ENCODE peak calls at places on chromosome 18, in four cellular contexts. W, L, Z and A are unnamed samples.

GRCh38 chr18:23235336-23235735 is 100.1 kb downstream of the CABLES1 start:
- DNase-seq in Z (no peak), L (no peak), W (no peak), A (no peak)

GRCh38 chr18:78971511-78972245 is 7.9 kb upstream of the SALL3 start:
- DNase-seq in W (no peak), Z (no peak), L (no peak), A (no peak)

GRCh38 chr18:45850021-45850420 is 24.5 kb downstream of the SIGLEC15 start:
- DNase-seq in W (peak), L (no peak), Z (no peak), A (peak)

GRCh38 chr18:79916128-79916494 is 35.3 kb downstream of the SLC66A2 start:
- DNase-seq in Z (no peak), W (no peak), L (no peak), A (no peak)

GRCh38 chr18:68447286-68447685 is 267.6 kb downstream of the TMX3 start:
- DNase-seq in Z (no peak), W (no peak), L (no peak), A (no peak)

GRCh38 chr18:66872277-66872676 is 268.4 kb upstream of the CDH19 start:
- DNase-seq in Z (no peak), L (no peak), W (no peak), A (no peak)

GRCh38 chr18:5393779-5394178 is 98.3 kb upstream of the ZBTB14 start:
- DNase-seq in Z (no peak), W (no peak), L (no peak), A (no peak)

GRCh38 chr18:48933578-48934399 is 17.0 kb downstream of the SMAD7 start:
- DNase-seq in Z (no peak), L (no peak), W (no peak), A (no peak)

GRCh38 chr18:52275817-52276216 is 64.2 kb upstream of the DCC start:
- DNase-seq in Z (no peak), W (no peak), L (no peak), A (no peak)

GRCh38 chr18:21110667-21111350 is 804 bp downstream of the ROCK1 start:
- DNase-seq in L (no peak), Z (no peak), W (no peak), A (peak)

GRCh38 chr18:12973562-12974213 is 17.5 kb upstream of the CEP192 start:
- DNase-seq in Z (no peak), W (no peak), L (no peak), A (no peak)
- TF ChIP-seq SP1 in Z (no peak), W (no peak), L (no peak), A (no peak)

GRCh38 chr18:54684786-54685185 is 93.7 kb downstream of the DYNAP start:
- DNase-seq in L (no peak), Z (no peak), W (no peak), A (peak)
- TF ChIP-seq SUZ12 in L (no peak), Z (no peak), W (no peak), A (no peak)

GRCh38 chr18:42706618-42707017 is 408.9 kb downstream of the RIT2 start:
- DNase-seq in Z (no peak), L (no peak), W (no peak), A (no peak)
- TF ChIP-seq SP1 in Z (no peak), L (no peak), W (no peak), A (no peak)

DNA sequence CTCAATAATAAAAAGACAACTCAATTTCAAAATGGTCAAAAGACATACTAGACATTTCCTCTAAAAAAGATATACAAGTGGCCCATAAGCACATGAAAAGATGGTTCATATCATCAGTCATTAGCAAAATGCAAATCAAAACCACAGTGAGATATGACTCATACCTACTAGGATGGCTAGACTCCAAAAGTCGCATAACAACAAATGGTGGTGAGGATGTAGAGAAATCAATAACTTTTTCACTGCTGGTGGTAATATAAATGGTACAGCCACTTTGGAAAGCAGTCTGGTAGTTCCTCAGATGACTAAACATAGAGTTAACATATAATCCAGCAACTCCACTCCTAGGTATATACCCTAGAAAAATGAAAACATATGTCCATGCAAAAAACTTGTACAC is 242.3 kb upstream of the NOL4 start:
- DNase-seq in Z (no peak), W (peak), L (no peak), A (no peak)
- TF ChIP-seq SUZ12 in Z (no peak), W (no peak), L (no peak), A (no peak)